ENCODE peak calls at places on chromosomes 11 and 22, in seven cellular contexts. P is germinal center, N is T-helper 2 cell, Y is Right ventricle myocardium superior, C is NCI-H524 treated with DMSO at 0.1 percent for 48 hours, A is mesendoderm, B is cardiac fibroblast. W is an unnamed sample.

GRCh38 chr11:119615003-119615878 is 113.8 kb downstream of the NECTIN1 start:
- DNase-seq in C (no peak), B (peak), Y (no peak), N (no peak), P (no peak), A (peak), W (no peak)

GRCh38 chr11:114237321-114238280 is 58.6 kb upstream of the NNMT start:
- DNase-seq in Y (no peak), A (no peak), B (peak), C (no peak), N (no peak), P (no peak), W (no peak)

GRCh38 chr11:48107188-48107704 is 109.4 kb upstream of the OR4B1 start:
- DNase-seq in N (no peak), A (no peak), P (peak), C (no peak), B (peak), Y (no peak), W (no peak)

GRCh38 chr11:120778692-120779490 is 245.0 kb upstream of the TBCEL start:
- DNase-seq in A (peak), Y (no peak), C (no peak), P (no peak), N (no peak), B (no peak), W (no peak)

GRCh38 chr11:128336203-128336602 is 251.2 kb downstream of the ETS1 start:
- DNase-seq in C (no peak), B (peak), A (peak), N (no peak), Y (peak), P (no peak), W (no peak)

GRCh38 chr11:27545946-27546345 is 39.4 kb upstream of the LIN7C start:
- DNase-seq in A (no peak), C (peak), P (no peak), Y (no peak), B (no peak), N (no peak), W (no peak)

GRCh38 chr11:75668508-75669297 is at the start of gene MAP6:
- DNase-seq in N (no peak), Y (peak), B (peak), A (peak), C (no peak), P (peak), W (no peak)

GRCh38 chr11:115924744-115925567 is 420.7 kb upstream of the CADM1 start:
- DNase-seq in Y (no peak), A (no peak), B (peak), C (peak), P (no peak), N (no peak), W (no peak)

GRCh38 chr22:49170053-49170452 is 657.6 kb downstream of the BRD1 start:
- DNase-seq in N (no peak), P (no peak), C (no peak), Y (no peak), B (no peak), A (peak), W (no peak)

GRCh38 chr22:23251445-23252093 is 71.3 kb downstream of the BCR start:
- DNase-seq in P (no peak), N (no peak), A (peak), Y (no peak), B (peak), C (peak), W (no peak)

GRCh38 chr22:42820075-42820763 is 36.9 kb downstream of the ARFGAP3 start:
- DNase-seq in N (no peak), C (no peak), A (peak), B (peak), P (peak), Y (no peak), W (no peak)

GRCh38 chr11:120168960-120169681 is 31.2 kb upstream of the TRIM29 start:
- DNase-seq in P (peak), Y (peak), C (no peak), A (peak), N (peak), B (peak), W (peak)

W was measured in gastrocnemius medialis.